ENCODE peak calls at places on chromosomes 6 and 20, in five cellular contexts. J is pancreas, I is hepatocyte, Y is spleen, Z is dorsolateral prefrontal cortex. Q is an unnamed sample.

GRCh38 chr6:137497722-137498463 is 3.7 kb upstream of the OLIG3 start:
- DNase-seq in Z (no peak), Y (no peak), I (no peak), J (no peak), Q (no peak)

GRCh38 chr20:43835944-43836540 is 78.6 kb upstream of the TOX2 start:
- DNase-seq in I (no peak), J (no peak), Y (no peak), Z (no peak), Q (no peak)

GRCh38 chr6:67825201-67825895 is 809.7 kb upstream of the ADGRB3 start:
- DNase-seq in J (no peak), Y (no peak), I (no peak), Z (no peak), Q (no peak)

GRCh38 chr6:127522714-127523113 is 3.6 kb upstream of the MTCL3 start:
- DNase-seq in Z (no peak), Y (no peak), I (no peak), J (no peak), Q (no peak)

GRCh38 chr20:38973546-38974120 is 11.5 kb downstream of the DHX35 start:
- DNase-seq in I (no peak), Y (no peak), Z (no peak), J (no peak), Q (no peak)

GRCh38 chr6:57221191-57221935 is 744 bp downstream of the RAB23 start:
- DNase-seq in I (peak), J (peak), Z (peak), Y (peak), Q (no peak)

GRCh38 chr20:45019027-45019763 is 52.9 kb downstream of the STK4 start:
- DNase-seq in Z (no peak), J (no peak), I (no peak), Y (no peak), Q (no peak)

GRCh38 chr6:116695398-116695797 is 14.4 kb downstream of the KPNA5 start:
- DNase-seq in Y (no peak), Z (no peak), I (no peak), J (no peak), Q (no peak)

GRCh38 chr6:298233-299049 is 6.2 kb downstream of the DUSP22 start:
- DNase-seq in Y (no peak), Z (no peak), I (no peak), J (no peak), Q (no peak)

GRCh38 chr20:15930324-15931305 is 642.6 kb downstream of the KIF16B start:
- DNase-seq in I (peak), Y (no peak), J (no peak), Z (no peak), Q (peak)

GRCh38 chr20:31560900-31561598 is 44.0 kb upstream of the ID1 start:
- DNase-seq in Z (peak), Y (no peak), I (peak), J (no peak), Q (peak)

GRCh38 chr20:59063358-59064213 is 21.0 kb upstream of the PRELID3B start:
- DNase-seq in I (peak), Y (no peak), Z (peak), J (no peak), Q (no peak)

GRCh38 chr6:32081676-32082075 is 27.5 kb downstream of the TNXB start:
- DNase-seq in I (no peak), Y (no peak), J (no peak), Z (no peak), Q (no peak)

DNA sequence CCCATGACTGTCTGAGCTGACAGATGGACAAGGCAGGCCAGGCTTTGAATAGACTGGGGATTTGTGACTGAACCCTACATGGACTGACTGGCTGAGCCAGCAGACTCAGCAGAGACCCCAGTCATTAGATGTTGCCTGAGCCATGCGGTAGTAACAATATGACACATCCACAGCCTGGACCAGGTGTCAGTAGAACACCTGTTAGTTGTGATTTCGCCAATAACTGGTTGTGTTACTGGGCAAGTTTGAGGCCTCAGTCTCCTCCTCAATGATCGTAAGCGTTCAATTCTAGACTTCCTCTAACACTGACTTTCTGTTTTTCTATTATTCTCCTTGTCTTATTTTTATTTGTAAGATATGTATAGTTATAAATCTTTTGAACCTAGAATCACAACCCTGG is 311.9 kb upstream of the MAP3K7 start:
- DNase-seq in J (no peak), I (no peak), Y (no peak), Z (no peak), Q (no peak)
- H3K4me3 ChIP-seq in J (no peak), I (no peak), Y (no peak), Z (no peak), Q (no peak)

GRCh38 chr6:131924881-131925474 is 26.2 kb downstream of the CCN2 start:
- DNase-seq in Y (no peak), Z (no peak), J (no peak), I (peak), Q (peak)

GRCh38 chr6:131931063-131931745 is 20.0 kb downstream of the CCN2 start:
- DNase-seq in Y (no peak), J (no peak), I (no peak), Z (no peak), Q (no peak)

GRCh38 chr6:131923356-131923755 is 27.8 kb downstream of the CCN2 start:
- DNase-seq in I (peak), Y (no peak), J (peak), Z (no peak), Q (peak)

DNA sequence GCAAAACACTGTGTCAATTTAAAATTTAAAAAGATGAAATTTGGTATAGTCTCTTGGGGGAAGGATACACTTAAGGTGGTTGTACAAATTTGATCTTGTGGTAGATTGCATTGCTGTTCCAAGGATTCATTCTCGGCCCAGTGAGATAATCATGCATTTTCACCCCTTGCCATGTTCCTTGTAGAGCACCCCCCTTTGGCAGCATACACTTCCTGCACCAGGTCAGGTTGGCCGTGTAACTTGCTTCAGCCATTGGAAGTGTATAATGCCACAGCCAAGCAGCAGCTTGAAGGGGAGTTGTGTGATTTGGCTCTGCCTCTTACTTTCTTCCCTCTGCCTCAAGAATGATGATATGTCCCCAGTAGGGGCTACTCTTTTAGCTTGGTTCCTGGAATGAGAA is 21.9 kb downstream of the CCN2 start:
- DNase-seq in Y (no peak), I (no peak), Z (no peak), J (no peak), Q (no peak)
- TF ChIP-seq CTCF in Y (no peak), I (no peak), Z (no peak), J (no peak), Q (peak)

GRCh38 chr6:47307362-47308222 is 2.1 kb downstream of the TNFRSF21 start:
- DNase-seq in Y (no peak), J (no peak), Z (no peak), I (no peak), Q (no peak)

GRCh38 chr6:47306887-47307286 is 2.8 kb downstream of the TNFRSF21 start:
- DNase-seq in I (no peak), Z (no peak), Y (no peak), J (no peak), Q (no peak)

GRCh38 chr6:47308674-47309325 is 905 bp downstream of the TNFRSF21 start:
- DNase-seq in Y (peak), I (peak), J (peak), Z (peak), Q (no peak)

GRCh38 chr6:47309326-47310130 is at the start of gene TNFRSF21:
- DNase-seq in J (peak), Y (peak), Z (peak), I (peak), Q (peak)

DNA sequence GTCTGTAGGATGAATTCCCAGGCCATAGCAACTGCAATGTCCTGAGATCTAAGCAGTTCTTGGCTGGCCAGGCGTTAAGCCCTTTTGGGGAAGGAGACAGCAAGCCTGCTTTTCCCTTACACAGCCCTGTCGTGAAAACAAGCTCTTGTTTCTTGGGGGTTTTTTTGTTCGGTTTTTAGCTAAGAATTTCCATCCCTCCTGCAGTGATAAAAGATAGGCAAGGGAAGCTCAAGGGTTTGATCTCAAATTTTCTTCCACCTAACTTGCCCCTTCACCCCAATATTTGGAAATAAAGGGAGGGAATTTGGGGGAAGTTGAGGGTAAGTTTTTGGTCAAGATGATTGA is 1.5 kb downstream of the TNFRSF21 start:
- DNase-seq in Y (no peak), Z (no peak), J (no peak), I (no peak), Q (no peak)
- H3K4me3 ChIP-seq in Y (peak), Z (peak), J (peak), I (peak), Q (peak)

DNA sequence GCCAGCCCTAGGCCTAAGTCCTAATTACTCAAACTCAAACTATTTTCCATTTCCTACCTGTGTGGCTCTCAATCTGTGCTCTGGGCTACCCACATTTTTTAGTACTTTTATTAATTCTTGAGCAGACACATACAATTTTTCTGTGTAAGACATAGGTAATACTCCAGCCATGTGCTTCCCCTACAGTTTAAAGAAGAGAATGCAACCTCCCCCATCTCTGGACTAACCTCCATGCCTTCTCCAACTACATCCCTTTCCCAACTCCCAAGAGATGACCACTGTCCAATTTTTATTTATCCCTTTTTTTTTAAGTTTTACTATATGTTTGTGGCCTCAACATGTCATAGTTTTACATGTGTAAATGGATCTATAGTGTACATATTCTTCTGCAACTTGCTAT is 5.8 kb downstream of the HMGN4 start:
- DNase-seq in Y (no peak), I (no peak), J (no peak), Z (no peak), Q (no peak)
- TF ChIP-seq CTCF in Y (no peak), I (peak), J (no peak), Z (peak), Q (peak)

GRCh38 chr6:111888928-111889696 is 15.9 kb upstream of the FYN start:
- DNase-seq in Z (no peak), J (no peak), I (peak), Y (no peak), Q (no peak)
- H3K4me3 ChIP-seq in Z (peak), J (no peak), I (no peak), Y (no peak), Q (no peak)

GRCh38 chr20:33399924-33400323 is 1.4 kb downstream of the CDK5RAP1 start:
- DNase-seq in Z (no peak), I (no peak), Y (no peak), J (no peak), Q (no peak)

GRCh38 chr20:33392016-33392415 is 9.3 kb downstream of the CDK5RAP1 start:
- DNase-seq in I (peak), Z (no peak), J (no peak), Y (no peak), Q (no peak)

GRCh38 chr20:33393609-33394008 is 7.7 kb downstream of the CDK5RAP1 start:
- DNase-seq in Z (no peak), J (no peak), Y (no peak), I (no peak), Q (no peak)

DNA sequence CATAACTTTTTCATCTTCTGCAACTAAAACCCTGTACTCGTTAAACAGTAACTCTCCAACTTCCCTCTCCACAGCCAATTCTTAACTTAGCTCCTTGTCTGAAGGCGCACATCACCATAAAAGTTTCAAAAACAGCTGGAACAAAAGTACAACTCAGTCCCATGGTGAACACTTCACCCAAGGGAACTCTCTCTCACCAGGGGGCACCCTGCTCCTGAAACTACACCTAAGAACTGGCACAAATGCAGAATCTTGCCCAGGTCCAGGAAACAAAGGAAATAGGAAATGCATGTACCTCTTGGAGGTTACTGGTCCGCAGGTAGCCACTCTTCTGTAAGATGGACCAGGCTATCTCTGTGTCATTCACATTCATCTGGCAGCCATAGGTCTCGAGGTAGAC is 6.6 kb downstream of the CDK5RAP1 start:
- DNase-seq in I (no peak), Y (no peak), J (no peak), Z (no peak), Q (no peak)
- TF ChIP-seq CTCF in I (no peak), Y (no peak), J (no peak), Z (no peak), Q (peak)

Q was measured in epithelial cell of proximal tubule.